ENCODE peak calls at places on chromosomes 16 and 17, in eight cellular contexts. One of them, this sample, is unnamed. For H3K4me1, the result is how much of the 10 kb centered on the place peaks cover.

GRCh38 chr16:27221576-27222498 is 18.5 kb downstream of the KDM8 start:
- DNase-seq in Karpas-422: no peak
- DNase-seq in neuronal stem cell: no peak
- DNase-seq in mammary epithelial cell: no peak
- DNase-seq in MM.1S: no peak
- DNase-seq in mesendoderm: no peak
- DNase-seq in fibroblast of lung: peak
- DNase-seq in HepG2: no peak
- DNase-seq in this sample: peak

GRCh38 chr16:53433930-53434435 is 288 bp upstream of the RBL2 start:
- DNase-seq in Karpas-422: peak
- DNase-seq in neuronal stem cell: no peak
- DNase-seq in mammary epithelial cell: no peak
- DNase-seq in MM.1S: no peak
- DNase-seq in mesendoderm: peak
- DNase-seq in fibroblast of lung: peak
- DNase-seq in HepG2: peak
- DNase-seq in this sample: peak

GRCh38 chr16:50842589-50842988 is 100.7 kb downstream of the CYLD start:
- DNase-seq in Karpas-422: no peak
- DNase-seq in neuronal stem cell: no peak
- DNase-seq in mammary epithelial cell: no peak
- DNase-seq in MM.1S: no peak
- DNase-seq in mesendoderm: no peak
- DNase-seq in fibroblast of lung: no peak
- DNase-seq in HepG2: no peak
- DNase-seq in this sample: no peak

GRCh38 chr16:77298638-77299360 is 99.6 kb downstream of the SYCE1L start:
- DNase-seq in Karpas-422: no peak
- DNase-seq in neuronal stem cell: no peak
- DNase-seq in mammary epithelial cell: peak
- DNase-seq in MM.1S: no peak
- DNase-seq in mesendoderm: peak
- DNase-seq in fibroblast of lung: peak
- DNase-seq in HepG2: no peak
- DNase-seq in this sample: peak

GRCh38 chr17:82804442-82805191 is 35.2 kb downstream of the ZNF750 start:
- DNase-seq in Karpas-422: no peak
- DNase-seq in neuronal stem cell: no peak
- DNase-seq in mammary epithelial cell: no peak
- DNase-seq in MM.1S: no peak
- DNase-seq in mesendoderm: no peak
- DNase-seq in fibroblast of lung: peak
- DNase-seq in HepG2: no peak
- DNase-seq in this sample: no peak

GRCh38 chr17:78001182-78001581 is 42.7 kb downstream of the TNRC6C start:
- DNase-seq in Karpas-422: no peak
- DNase-seq in neuronal stem cell: no peak
- DNase-seq in mammary epithelial cell: no peak
- DNase-seq in MM.1S: no peak
- DNase-seq in mesendoderm: peak
- DNase-seq in fibroblast of lung: peak
- DNase-seq in HepG2: no peak
- DNase-seq in this sample: no peak

GRCh38 chr17:36922175-36922574 is 15.1 kb upstream of the LHX1 start:
- DNase-seq in Karpas-422: no peak
- DNase-seq in neuronal stem cell: no peak
- DNase-seq in mammary epithelial cell: no peak
- DNase-seq in MM.1S: no peak
- DNase-seq in mesendoderm: no peak
- DNase-seq in fibroblast of lung: no peak
- DNase-seq in HepG2: no peak
- DNase-seq in this sample: no peak

GRCh38 chr17:73365203-73365933 is 53.6 kb upstream of the CDC42EP4 start:
- DNase-seq in Karpas-422: no peak
- DNase-seq in neuronal stem cell: no peak
- DNase-seq in mammary epithelial cell: no peak
- DNase-seq in MM.1S: no peak
- DNase-seq in mesendoderm: no peak
- DNase-seq in fibroblast of lung: no peak
- DNase-seq in HepG2: no peak
- DNase-seq in this sample: no peak

GRCh38 chr17:79777166-79777843 is 643 bp upstream of the CBX2 start:
- DNase-seq in Karpas-422: peak
- DNase-seq in neuronal stem cell: peak
- DNase-seq in mammary epithelial cell: peak
- DNase-seq in MM.1S: no peak
- DNase-seq in mesendoderm: peak
- DNase-seq in fibroblast of lung: peak
- DNase-seq in HepG2: peak
- DNase-seq in this sample: peak
- H3K9ac ChIP-seq in Karpas-422: peak
- H3K9ac ChIP-seq in neuronal stem cell: no peak
- H3K9ac ChIP-seq in mammary epithelial cell: no peak
- H3K9ac ChIP-seq in MM.1S: no peak
- H3K9ac ChIP-seq in mesendoderm: peak
- H3K9ac ChIP-seq in fibroblast of lung: no peak
- H3K9ac ChIP-seq in HepG2: peak
- H3K9ac ChIP-seq in this sample: no peak

GRCh38 chr16:84105948-84106740 is 10.6 kb downstream of the MBTPS1 start:
- DNase-seq in Karpas-422: no peak
- DNase-seq in neuronal stem cell: no peak
- DNase-seq in mammary epithelial cell: no peak
- DNase-seq in MM.1S: no peak
- DNase-seq in mesendoderm: no peak
- DNase-seq in fibroblast of lung: no peak
- DNase-seq in HepG2: no peak
- DNase-seq in this sample: no peak

GRCh38 chr16:84107921-84108320 is 8.8 kb downstream of the MBTPS1 start:
- DNase-seq in Karpas-422: no peak
- DNase-seq in neuronal stem cell: no peak
- DNase-seq in mammary epithelial cell: no peak
- DNase-seq in MM.1S: no peak
- DNase-seq in mesendoderm: no peak
- DNase-seq in fibroblast of lung: no peak
- DNase-seq in HepG2: no peak
- DNase-seq in this sample: no peak

GRCh38 chr16:84111481-84111880 is 5.3 kb downstream of the MBTPS1 start:
- DNase-seq in Karpas-422: no peak
- DNase-seq in neuronal stem cell: no peak
- DNase-seq in mammary epithelial cell: no peak
- DNase-seq in MM.1S: peak
- DNase-seq in mesendoderm: no peak
- DNase-seq in fibroblast of lung: no peak
- DNase-seq in HepG2: no peak
- DNase-seq in this sample: no peak

GRCh38 chr16:84109598-84110325 is 7.0 kb downstream of the MBTPS1 start:
- DNase-seq in Karpas-422: no peak
- DNase-seq in neuronal stem cell: no peak
- DNase-seq in mammary epithelial cell: peak
- DNase-seq in MM.1S: peak
- DNase-seq in mesendoderm: no peak
- DNase-seq in fibroblast of lung: no peak
- DNase-seq in HepG2: no peak
- DNase-seq in this sample: no peak

GRCh38 chr16:84110527-84110926 is 6.2 kb downstream of the MBTPS1 start:
- DNase-seq in Karpas-422: no peak
- DNase-seq in neuronal stem cell: no peak
- DNase-seq in mammary epithelial cell: no peak
- DNase-seq in MM.1S: peak
- DNase-seq in mesendoderm: no peak
- DNase-seq in fibroblast of lung: no peak
- DNase-seq in HepG2: no peak
- DNase-seq in this sample: no peak
- H3K4me1 ChIP-seq in Karpas-422: under half
- H3K4me1 ChIP-seq in neuronal stem cell: under half
- H3K4me1 ChIP-seq in mammary epithelial cell: under half
- H3K4me1 ChIP-seq in MM.1S: under half
- H3K4me1 ChIP-seq in mesendoderm: under half
- H3K4me1 ChIP-seq in fibroblast of lung: under half
- H3K4me1 ChIP-seq in HepG2: under half
- H3K4me1 ChIP-seq in this sample: under half

DNA sequence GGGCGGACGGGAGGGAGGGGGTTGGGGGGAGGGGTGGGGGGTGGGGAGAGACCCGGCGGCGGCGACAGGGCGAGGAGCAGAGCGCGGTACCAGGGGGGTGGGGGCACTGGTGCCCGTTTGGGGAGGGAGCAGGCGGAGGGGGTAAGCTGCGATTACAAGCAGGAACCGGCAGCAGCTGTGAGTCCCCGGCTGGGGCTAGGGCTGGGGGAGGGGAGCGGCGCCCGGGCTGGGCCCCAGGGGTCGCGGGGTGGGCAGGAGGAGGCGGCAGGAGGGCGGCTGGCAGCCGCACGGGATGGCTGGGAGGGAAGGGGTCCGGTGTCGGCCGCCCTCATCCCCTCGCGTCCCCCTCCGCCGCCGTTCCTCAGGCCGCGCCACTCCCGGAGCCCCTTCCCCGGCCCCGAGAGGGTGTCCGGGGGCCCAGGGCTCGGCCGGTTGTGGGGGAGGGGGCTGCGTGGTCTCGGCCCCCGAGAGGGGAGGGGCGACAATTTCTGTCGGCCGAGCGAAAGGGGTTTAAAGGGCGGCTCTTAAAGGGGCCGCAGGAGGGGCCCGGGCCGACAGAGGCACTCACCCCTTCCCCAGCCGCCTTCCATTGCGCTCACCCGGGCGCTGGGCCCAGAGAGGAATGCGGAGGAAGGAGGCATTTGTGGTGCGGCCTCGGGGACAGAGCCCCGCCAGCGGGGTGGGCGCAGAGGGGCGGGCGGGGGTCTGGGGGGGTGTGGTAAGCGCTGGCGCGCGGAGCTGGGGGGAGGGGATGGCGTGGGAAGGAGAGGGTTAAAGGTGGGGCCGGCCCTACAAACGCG is at the start of gene TBKBP1:
- DNase-seq in Karpas-422: no peak
- DNase-seq in neuronal stem cell: peak
- DNase-seq in mammary epithelial cell: no peak
- DNase-seq in MM.1S: no peak
- DNase-seq in mesendoderm: peak
- DNase-seq in fibroblast of lung: peak
- DNase-seq in HepG2: peak
- DNase-seq in this sample: peak
- H3K9ac ChIP-seq in Karpas-422: peak
- H3K9ac ChIP-seq in neuronal stem cell: peak
- H3K9ac ChIP-seq in mammary epithelial cell: no peak
- H3K9ac ChIP-seq in MM.1S: no peak
- H3K9ac ChIP-seq in mesendoderm: peak
- H3K9ac ChIP-seq in fibroblast of lung: peak
- H3K9ac ChIP-seq in HepG2: peak
- H3K9ac ChIP-seq in this sample: peak

GRCh38 chr17:74743755-74744154 is 4.7 kb upstream of the NHERF1 start:
- DNase-seq in Karpas-422: no peak
- DNase-seq in neuronal stem cell: no peak
- DNase-seq in mammary epithelial cell: no peak
- DNase-seq in MM.1S: no peak
- DNase-seq in mesendoderm: no peak
- DNase-seq in fibroblast of lung: no peak
- DNase-seq in HepG2: no peak
- DNase-seq in this sample: no peak
- H3K4me1 ChIP-seq in Karpas-422: under half
- H3K4me1 ChIP-seq in neuronal stem cell: under half
- H3K4me1 ChIP-seq in mammary epithelial cell: under half
- H3K4me1 ChIP-seq in MM.1S: half or more
- H3K4me1 ChIP-seq in mesendoderm: under half
- H3K4me1 ChIP-seq in fibroblast of lung: under half
- H3K4me1 ChIP-seq in HepG2: half or more
- H3K4me1 ChIP-seq in this sample: under half

GRCh38 chr17:38418693-38419507 is 9.4 kb upstream of the ARHGAP23 start:
- DNase-seq in Karpas-422: no peak
- DNase-seq in neuronal stem cell: no peak
- DNase-seq in mammary epithelial cell: no peak
- DNase-seq in MM.1S: no peak
- DNase-seq in mesendoderm: no peak
- DNase-seq in fibroblast of lung: no peak
- DNase-seq in HepG2: no peak
- DNase-seq in this sample: no peak

GRCh38 chr17:38421224-38421841 is 6.9 kb upstream of the ARHGAP23 start:
- DNase-seq in Karpas-422: no peak
- DNase-seq in neuronal stem cell: no peak
- DNase-seq in mammary epithelial cell: no peak
- DNase-seq in MM.1S: no peak
- DNase-seq in mesendoderm: no peak
- DNase-seq in fibroblast of lung: peak
- DNase-seq in HepG2: no peak
- DNase-seq in this sample: peak

GRCh38 chr17:38419508-38419981 is 8.7 kb upstream of the ARHGAP23 start:
- DNase-seq in Karpas-422: no peak
- DNase-seq in neuronal stem cell: no peak
- DNase-seq in mammary epithelial cell: no peak
- DNase-seq in MM.1S: no peak
- DNase-seq in mesendoderm: no peak
- DNase-seq in fibroblast of lung: no peak
- DNase-seq in HepG2: no peak
- DNase-seq in this sample: no peak

GRCh38 chr17:38421871-38422819 is 6.1 kb upstream of the ARHGAP23 start:
- DNase-seq in Karpas-422: no peak
- DNase-seq in neuronal stem cell: no peak
- DNase-seq in mammary epithelial cell: no peak
- DNase-seq in MM.1S: no peak
- DNase-seq in mesendoderm: no peak
- DNase-seq in fibroblast of lung: peak
- DNase-seq in HepG2: no peak
- DNase-seq in this sample: no peak

DNA sequence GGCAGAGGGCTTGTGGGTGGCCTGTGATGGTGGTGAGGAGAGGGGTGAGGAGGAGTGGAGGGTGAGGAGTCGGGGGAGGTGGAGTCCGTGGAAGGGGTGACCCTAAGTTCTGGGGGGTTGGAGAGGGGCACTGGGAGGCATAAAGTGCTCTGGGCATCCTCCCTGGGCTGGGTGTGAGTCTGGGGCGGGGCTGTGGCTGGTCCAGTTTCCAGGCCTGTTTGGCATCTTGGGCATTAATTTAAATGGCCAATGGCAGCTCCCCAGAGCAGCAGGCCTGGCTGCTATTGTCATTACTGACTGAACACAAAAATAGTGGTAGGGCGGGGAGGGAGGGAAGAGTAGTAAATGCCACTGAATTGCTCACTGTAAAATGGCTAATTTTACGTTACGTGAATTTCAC is 7.7 kb upstream of the ARHGAP23 start:
- DNase-seq in Karpas-422: no peak
- DNase-seq in neuronal stem cell: no peak
- DNase-seq in mammary epithelial cell: no peak
- DNase-seq in MM.1S: no peak
- DNase-seq in mesendoderm: no peak
- DNase-seq in fibroblast of lung: no peak
- DNase-seq in HepG2: no peak
- DNase-seq in this sample: no peak
- H3K9ac ChIP-seq in Karpas-422: no peak
- H3K9ac ChIP-seq in neuronal stem cell: no peak
- H3K9ac ChIP-seq in mammary epithelial cell: no peak
- H3K9ac ChIP-seq in MM.1S: no peak
- H3K9ac ChIP-seq in mesendoderm: no peak
- H3K9ac ChIP-seq in fibroblast of lung: no peak
- H3K9ac ChIP-seq in HepG2: no peak
- H3K9ac ChIP-seq in this sample: no peak